ENCODE peak calls at places on chromosomes 16 and 17, in five cellular contexts. P, W, L, M and H are unnamed samples.

GRCh38 chr17:61411114-61411943 is 11.7 kb downstream of the TBX2 start:
- DNase-seq in P (no peak), W (peak), L (no peak), M (peak), H (peak)

GRCh38 chr16:16027728-16028310 is 78.4 kb downstream of the ABCC1 start:
- DNase-seq in P (no peak), W (no peak), L (no peak), M (no peak), H (no peak)

GRCh38 chr17:38333635-38334295 is 10.0 kb downstream of the GPR179 start:
- DNase-seq in P (no peak), W (no peak), L (peak), M (peak), H (no peak)

GRCh38 chr17:17823433-17824118 is 13.2 kb downstream of the SREBF1 start:
- DNase-seq in P (peak), W (peak), L (peak), M (peak), H (peak)

GRCh38 chr16:3087243-3087791 is 11.8 kb downstream of the ZSCAN10 start:
- DNase-seq in P (peak), W (no peak), L (peak), M (no peak), H (no peak)

GRCh38 chr17:34275881-34276280 is 5.9 kb downstream of the CCL7 start:
- DNase-seq in P (no peak), W (peak), L (peak), M (no peak), H (no peak)

GRCh38 chr16:62021295-62021694 is 14.9 kb downstream of the CDH8 start:
- DNase-seq in P (no peak), W (no peak), L (no peak), M (no peak), H (no peak)

GRCh38 chr17:42980766-42981397 is 517 bp downstream of the RUNDC1 start:
- DNase-seq in P (peak), W (peak), L (peak), M (peak), H (no peak)

GRCh38 chr17:56913000-56913866 is 616 bp downstream of the TRIM25 start:
- DNase-seq in P (no peak), W (no peak), L (peak), M (peak), H (no peak)

GRCh38 chr17:80608326-80608725 is 63.7 kb downstream of the RPTOR start:
- DNase-seq in P (no peak), W (no peak), L (no peak), M (no peak), H (no peak)

GRCh38 chr16:90044111-90044551 is 24.9 kb upstream of the DBNDD1 start:
- DNase-seq in P (no peak), W (no peak), L (no peak), M (peak), H (no peak)

GRCh38 chr16:31136287-31136662 is 748 bp upstream of the PRSS8 start:
- DNase-seq in P (no peak), W (no peak), L (no peak), M (no peak), H (no peak)

GRCh38 chr16:31141489-31142108 is 6.1 kb upstream of the PRSS8 start:
- DNase-seq in P (no peak), W (peak), L (no peak), M (no peak), H (no peak)

GRCh38 chr16:31142109-31143035 is 6.8 kb upstream of the PRSS8 start:
- DNase-seq in P (peak), W (peak), L (peak), M (peak), H (peak)

GRCh38 chr16:31135535-31136286 is at the start of gene PRSS8:
- DNase-seq in P (no peak), W (no peak), L (no peak), M (peak), H (peak)

GRCh38 chr16:31138621-31139578 is 3.4 kb upstream of the PRSS8 start:
- DNase-seq in P (peak), W (peak), L (peak), M (peak), H (peak)
- H3K4me3 ChIP-seq in P (peak), W (no peak), L (peak), M (peak), H (peak)

DNA sequence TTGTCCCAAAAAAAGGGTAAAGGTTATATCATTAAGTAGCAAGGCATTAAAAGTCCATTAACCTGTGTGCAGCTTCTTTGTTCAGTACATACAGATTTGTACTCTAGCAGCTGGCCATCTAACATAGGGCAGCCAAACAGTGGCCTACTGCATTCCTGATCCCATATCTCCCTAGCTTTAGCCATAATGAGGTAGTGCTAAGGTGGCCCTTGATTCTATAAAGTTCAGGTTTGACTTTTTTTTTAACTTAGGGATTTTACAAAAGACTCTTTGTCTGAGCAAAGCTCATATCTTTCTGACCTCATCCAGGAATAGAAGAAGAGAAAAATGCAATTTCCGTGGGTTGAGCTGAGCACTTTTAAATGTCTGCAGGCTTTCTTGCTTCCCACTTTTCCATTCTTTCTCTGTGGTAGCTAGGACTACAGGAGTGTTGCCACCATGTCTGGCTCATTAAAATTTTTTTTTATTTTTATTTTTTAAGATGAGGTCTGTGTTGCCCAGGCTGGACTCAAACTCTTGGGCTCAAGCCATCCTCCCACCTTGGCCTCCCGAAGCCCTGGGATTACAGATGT is 19.5 kb upstream of the CDC6 start:
- DNase-seq in P (no peak), W (peak), L (peak), M (no peak), H (no peak)
- TF ChIP-seq CTCF in P (no peak), W (no peak), L (no peak), M (no peak), H (no peak)

DNA sequence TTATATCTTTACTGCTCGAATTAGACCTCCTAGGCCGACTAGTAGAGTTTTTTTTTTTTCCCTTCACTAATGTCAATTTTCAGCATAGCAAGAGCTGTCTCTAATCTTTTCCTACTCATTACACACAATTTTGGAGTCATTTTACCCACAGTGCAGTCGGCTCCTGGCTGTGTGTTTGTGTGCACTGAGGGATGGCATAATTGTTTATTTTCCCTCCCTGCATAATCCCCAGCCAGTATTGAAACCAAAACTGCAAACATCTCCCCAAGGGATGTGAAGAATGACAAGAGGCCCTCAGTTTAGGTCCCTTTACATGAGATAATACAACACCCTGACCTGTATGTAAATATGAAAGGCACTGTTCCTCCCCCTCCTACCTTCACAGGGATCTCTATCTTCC is 169.0 kb downstream of the AATF start:
- DNase-seq in P (no peak), W (no peak), L (no peak), M (no peak), H (no peak)
- H3K4me3 ChIP-seq in P (no peak), W (no peak), L (no peak), M (no peak), H (no peak)

DNA sequence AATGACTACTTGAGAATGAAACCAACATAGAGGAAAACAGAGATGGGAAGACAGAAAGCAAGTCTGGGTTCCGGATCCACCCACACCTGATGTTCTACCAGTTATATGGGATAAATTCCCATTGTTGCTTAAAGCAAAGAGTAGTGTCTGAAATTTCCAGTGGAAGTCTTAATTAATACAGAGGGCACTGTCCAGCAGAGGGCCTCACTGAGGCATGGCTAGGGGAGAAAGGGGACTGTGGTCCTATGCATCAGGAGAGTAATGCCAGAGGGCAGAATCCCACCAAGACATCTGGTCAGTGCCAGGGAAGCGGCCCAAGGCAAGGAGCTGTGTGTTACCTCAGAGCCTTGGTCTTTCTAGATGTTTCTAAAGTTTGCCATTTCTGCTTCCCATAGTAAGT is 7.5 kb upstream of the UMOD start:
- DNase-seq in P (no peak), W (no peak), L (no peak), M (no peak), H (no peak)
- TF ChIP-seq CTCF in P (no peak), W (no peak), L (no peak), M (peak), H (no peak)

GRCh38 chr17:48995332-48995870 is 1.8 kb upstream of the IGF2BP1 start:
- DNase-seq in P (no peak), W (no peak), L (peak), M (no peak), H (peak)

GRCh38 chr17:48993305-48993704 is 3.9 kb upstream of the IGF2BP1 start:
- DNase-seq in P (no peak), W (no peak), L (no peak), M (no peak), H (no peak)

GRCh38 chr17:48996696-48997102 is 486 bp upstream of the IGF2BP1 start:
- DNase-seq in P (no peak), W (no peak), L (no peak), M (no peak), H (no peak)

GRCh38 chr17:48995871-48996695 is 1.1 kb upstream of the IGF2BP1 start:
- DNase-seq in P (no peak), W (no peak), L (no peak), M (no peak), H (peak)

GRCh38 chr17:48994548-48995331 is 2.4 kb upstream of the IGF2BP1 start:
- DNase-seq in P (no peak), W (no peak), L (no peak), M (no peak), H (peak)
- H3K4me3 ChIP-seq in P (no peak), W (no peak), L (no peak), M (no peak), H (no peak)

GRCh38 chr17:47821424-47822379 is at the start of gene OSBPL7:
- DNase-seq in P (peak), W (peak), L (peak), M (peak), H (peak)
- TF ChIP-seq CTCF in P (no peak), W (peak), L (peak), M (peak), H (no peak)

GRCh38 chr17:48611213-48611612 is 396 bp upstream of the HOXB7 start:
- DNase-seq in P (no peak), W (peak), L (no peak), M (no peak), H (no peak)

GRCh38 chr17:48612456-48612853 is 1.6 kb upstream of the HOXB7 start:
- DNase-seq in P (no peak), W (peak), L (no peak), M (no peak), H (no peak)

GRCh38 chr17:48612854-48613691 is 2.0 kb downstream of the HOXB8 start:
- DNase-seq in P (no peak), W (peak), L (peak), M (no peak), H (no peak)

GRCh38 chr17:48610282-48611211 is at the start of gene HOXB7:
- DNase-seq in P (peak), W (peak), L (no peak), M (no peak), H (no peak)

DNA sequence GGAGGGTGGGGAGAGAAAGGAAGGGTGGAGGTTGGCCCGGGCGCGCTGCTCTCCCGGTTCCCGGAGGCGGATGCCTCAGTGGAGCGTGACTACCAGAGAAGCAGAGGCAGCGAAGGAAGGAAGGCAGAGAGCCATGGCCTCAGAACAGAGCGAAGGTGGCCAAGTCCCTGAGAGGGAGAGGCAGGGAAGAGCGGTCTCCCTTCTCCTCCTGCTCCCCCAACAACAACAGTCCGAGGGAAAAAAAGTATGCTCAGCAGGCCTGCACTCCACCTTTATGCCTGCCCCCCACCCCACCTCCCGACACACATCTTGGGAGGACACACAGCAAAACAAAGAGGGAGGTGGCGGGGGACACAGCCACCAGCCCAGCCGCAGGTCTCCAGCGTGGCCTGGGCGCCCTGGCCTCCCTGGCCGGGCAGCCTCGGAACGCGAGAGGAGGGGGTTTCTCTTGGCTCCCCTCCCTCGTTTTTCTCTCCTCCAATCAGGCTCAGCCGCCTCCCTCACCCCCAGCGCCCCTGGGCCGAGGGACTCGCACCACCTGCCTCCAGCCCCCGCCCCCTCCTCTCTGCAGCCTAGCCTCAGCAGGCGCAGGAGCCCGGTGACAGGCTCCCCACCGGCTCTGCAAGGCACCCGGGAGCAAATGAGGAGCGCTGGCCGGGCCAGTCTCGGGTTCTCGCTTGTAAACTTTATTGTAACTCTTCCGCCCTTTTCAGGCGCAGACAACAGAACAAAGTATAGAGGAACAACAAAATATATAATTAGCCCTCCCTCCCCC is 1.1 kb upstream of the HOXB7 start:
- DNase-seq in P (no peak), W (no peak), L (no peak), M (no peak), H (no peak)
- H3K4me3 ChIP-seq in P (peak), W (peak), L (no peak), M (peak), H (peak)